ENCODE peak calls at places on chromosomes 16 and 17, in six cellular contexts. B is K562, P is IMR-90, K is stomach, G is uterus, A is prostate gland. Y is an unnamed sample.

GRCh38 chr17:4658478-4659305 is 17.2 kb upstream of the ALOX15 start:
- DNase-seq in A (no peak), B (peak), K (no peak), P (peak), G (no peak), Y (no peak)

GRCh38 chr17:70070297-70071027 is 4.6 kb upstream of the KCNJ16 start:
- DNase-seq in A (no peak), G (no peak), K (no peak), B (no peak), P (peak), Y (no peak)

GRCh38 chr16:82788919-82789318 is 162.2 kb downstream of the CDH13 start:
- DNase-seq in K (no peak), G (no peak), A (no peak), P (no peak), B (no peak), Y (no peak)

GRCh38 chr16:84820771-84821170 is 986 bp downstream of the CRISPLD2 start:
- DNase-seq in G (no peak), B (no peak), K (no peak), P (no peak), A (no peak), Y (no peak)

GRCh38 chr17:40443988-40444899 is 994 bp downstream of the IGFBP4 start:
- DNase-seq in K (no peak), B (no peak), A (no peak), G (no peak), P (peak), Y (no peak)

GRCh38 chr16:88977028-88977844 is at the start of gene CBFA2T3:
- DNase-seq in A (no peak), P (no peak), B (peak), K (peak), G (peak), Y (peak)

GRCh38 chr17:50280068-50280467 is 5.8 kb downstream of the TMEM92 start:
- DNase-seq in P (no peak), A (no peak), G (no peak), B (peak), K (no peak), Y (no peak)

GRCh38 chr17:47693667-47694017 is 319 bp upstream of the TBKBP1 start:
- DNase-seq in A (peak), K (no peak), P (no peak), B (peak), G (no peak), Y (no peak)

GRCh38 chr17:14334919-14335318 is 34.0 kb downstream of the HS3ST3B1 start:
- DNase-seq in K (no peak), B (peak), P (no peak), A (no peak), G (no peak), Y (no peak)

GRCh38 chr16:10619271-10619849 is 39.0 kb upstream of the EMP2 start:
- DNase-seq in G (no peak), B (peak), P (no peak), A (peak), K (peak), Y (peak)

GRCh38 chr16:79185681-79186080 is 414.9 kb downstream of the MAF start:
- DNase-seq in B (no peak), P (no peak), A (no peak), K (no peak), G (no peak), Y (no peak)

GRCh38 chr17:48754500-48755261 is 26.1 kb upstream of the HOXB13 start:
- DNase-seq in K (no peak), P (no peak), G (no peak), A (no peak), B (no peak), Y (no peak)

GRCh38 chr16:80175011-80175410 is 365.8 kb upstream of the DYNLRB2 start:
- DNase-seq in B (no peak), A (no peak), G (no peak), K (no peak), P (no peak), Y (no peak)

GRCh38 chr17:249236-249993 is 68.0 kb upstream of the DOC2B start:
- DNase-seq in K (peak), G (peak), P (no peak), B (no peak), A (no peak), Y (no peak)

GRCh38 chr17:70584255-70584654 is 414.9 kb downstream of the KCNJ2 start:
- DNase-seq in P (no peak), A (no peak), G (no peak), K (no peak), B (no peak), Y (no peak)

GRCh38 chr16:22206847-22207714 is 1.0 kb downstream of the EEF2K start:
- DNase-seq in A (peak), G (peak), B (peak), P (peak), K (peak), Y (peak)

GRCh38 chr17:14068542-14069250 is 608 bp upstream of the COX10 start:
- DNase-seq in G (no peak), A (no peak), B (no peak), P (no peak), K (no peak), Y (no peak)

GRCh38 chr16:10558305-10558704 is 22.1 kb downstream of the EMP2 start:
- DNase-seq in A (peak), K (peak), B (no peak), G (no peak), P (no peak), Y (no peak)

GRCh38 chr17:55722742-55723487 is at the start of gene TMEM100:
- DNase-seq in P (peak), G (peak), A (no peak), K (no peak), B (peak), Y (no peak)

GRCh38 chr16:89319883-89320716 is 102.6 kb downstream of the ZNF778 start:
- DNase-seq in A (no peak), G (no peak), K (peak), B (peak), P (peak), Y (peak)

GRCh38 chr16:84699147-84699711 is 571 bp upstream of the USP10 start:
- DNase-seq in P (no peak), K (no peak), B (no peak), G (no peak), A (no peak), Y (no peak)

GRCh38 chr17:68420065-68420847 is 37.0 kb downstream of the WIPI1 start:
- DNase-seq in A (no peak), P (no peak), G (no peak), B (no peak), K (no peak), Y (no peak)

GRCh38 chr17:68456529-68457167 is 648 bp downstream of the WIPI1 start:
- DNase-seq in G (peak), K (peak), B (no peak), A (peak), P (peak), Y (peak)

GRCh38 chr17:7742729-7743128 is 25.2 kb downstream of the DNAH2 start:
- DNase-seq in G (no peak), K (no peak), B (peak), P (no peak), A (no peak), Y (no peak)

GRCh38 chr16:30104492-30104891 is 8.5 kb upstream of the YPEL3 start:
- DNase-seq in B (no peak), G (no peak), A (no peak), K (peak), P (no peak), Y (no peak)

GRCh38 chr17:8954339-8954738 is 11.2 kb downstream of the PIK3R5 start:
- DNase-seq in P (no peak), B (no peak), A (no peak), K (peak), G (peak), Y (peak)

DNA sequence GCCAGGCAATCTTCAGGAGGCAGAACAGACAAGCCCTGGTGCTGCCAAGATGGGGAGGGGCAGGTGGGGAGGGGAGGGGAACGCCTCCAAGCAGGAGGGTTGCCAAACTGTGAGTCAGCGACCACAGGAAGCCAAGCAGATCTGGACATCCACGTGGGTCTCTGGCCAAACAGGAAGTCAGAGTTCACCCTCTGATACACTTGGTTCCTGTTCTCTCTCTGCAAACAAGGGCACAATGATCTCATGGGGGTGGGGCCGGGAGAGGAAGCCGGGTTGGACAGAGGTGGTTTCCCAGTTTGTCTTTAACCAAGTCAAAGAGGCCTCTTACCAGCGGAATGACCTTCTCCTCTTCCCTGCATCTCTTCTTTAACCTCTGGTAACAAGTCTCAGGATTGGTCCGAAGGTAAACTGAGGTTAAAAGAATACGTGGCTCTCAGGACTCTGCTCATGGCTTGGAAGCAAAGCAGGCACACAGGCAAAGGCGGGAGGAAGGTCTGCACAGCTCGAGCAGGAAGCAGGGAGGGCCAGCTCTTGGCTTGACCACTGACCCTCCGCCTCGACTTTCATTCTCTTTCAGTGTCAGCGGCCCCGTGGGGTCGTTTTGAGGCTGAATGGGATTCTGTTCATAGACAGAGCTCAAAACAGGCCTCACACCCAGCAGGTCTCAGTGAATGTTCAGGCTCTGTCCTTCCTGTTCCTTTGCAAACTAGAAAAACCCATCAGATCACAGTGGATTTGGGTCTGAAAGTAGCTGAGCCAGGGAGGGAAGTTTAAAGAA is 32.9 kb downstream of the TK2 start:
- DNase-seq in P (peak), A (peak), B (peak), K (peak), G (peak), Y (peak)
- TF ChIP-seq POLR2A in P (no peak), A (peak), B (peak), K (no peak), G (peak), Y (no peak)

GRCh38 chr17:80960797-80961452 is 30.7 kb upstream of the CHMP6 start:
- DNase-seq in K (no peak), A (no peak), G (no peak), B (no peak), P (no peak), Y (no peak)
- H3K27ac ChIP-seq in K (no peak), A (peak), G (peak), B (no peak), P (no peak), Y (no peak)

GRCh38 chr16:49723310-49723709 is 132.6 kb downstream of the ZNF423 start:
- DNase-seq in G (peak), P (no peak), A (no peak), K (no peak), B (no peak), Y (no peak)

GRCh38 chr16:49716268-49716667 is 139.6 kb downstream of the ZNF423 start:
- DNase-seq in B (no peak), K (no peak), A (no peak), P (no peak), G (no peak), Y (no peak)

GRCh38 chr16:49725651-49726050 is 130.3 kb downstream of the ZNF423 start:
- DNase-seq in A (no peak), B (no peak), P (no peak), K (no peak), G (no peak), Y (no peak)

GRCh38 chr16:49717693-49718092 is 138.2 kb downstream of the ZNF423 start:
- DNase-seq in B (no peak), K (no peak), G (no peak), P (no peak), A (no peak), Y (no peak)

GRCh38 chr16:49720225-49720624 is 135.7 kb downstream of the ZNF423 start:
- DNase-seq in B (peak), G (no peak), P (no peak), K (no peak), A (no peak), Y (no peak)
- TF ChIP-seq POLR2A in B (no peak), G (no peak), P (no peak), K (no peak), A (no peak), Y (no peak)

GRCh38 chr16:20740901-20741491 is 622 bp downstream of the THUMPD1 start:
- DNase-seq in P (peak), A (peak), K (peak), G (peak), B (peak), Y (peak)

GRCh38 chr16:20743591-20743990 is 2.0 kb upstream of the THUMPD1 start:
- DNase-seq in G (no peak), P (no peak), A (no peak), K (no peak), B (no peak), Y (no peak)

GRCh38 chr16:20744922-20745440 is 3.4 kb upstream of the THUMPD1 start:
- DNase-seq in K (no peak), P (no peak), B (peak), A (no peak), G (no peak), Y (no peak)

GRCh38 chr16:20741555-20742285 is at the start of gene THUMPD1:
- DNase-seq in K (peak), P (peak), G (peak), A (peak), B (peak), Y (peak)

GRCh38 chr16:20740007-20740883 is 1.4 kb downstream of the THUMPD1 start:
- DNase-seq in G (peak), B (no peak), A (peak), P (no peak), K (no peak), Y (no peak)
- H3K27ac ChIP-seq in G (peak), B (peak), A (peak), P (no peak), K (no peak), Y (peak)

DNA sequence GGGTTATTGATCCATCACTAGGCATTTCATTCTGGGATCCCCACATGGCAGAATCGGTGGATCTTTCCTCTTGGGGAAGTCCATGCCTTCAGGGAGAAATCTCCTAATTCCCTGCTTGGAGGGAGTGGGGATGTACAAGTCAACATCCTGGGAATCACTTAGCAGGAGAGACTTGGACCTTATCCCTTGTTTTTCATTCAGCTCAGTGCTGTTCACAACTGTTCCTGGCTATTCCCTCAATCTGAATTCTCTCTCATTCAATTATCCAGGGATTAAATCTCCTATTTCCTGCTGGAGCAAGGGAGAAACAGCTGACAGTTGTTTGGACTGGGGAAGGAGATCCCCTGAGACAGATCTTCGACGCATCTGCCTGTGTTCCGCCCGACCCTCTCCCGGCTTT is 115.6 kb upstream of the GNAO1 start:
- DNase-seq in K (no peak), G (no peak), B (no peak), A (no peak), P (no peak), Y (no peak)
- TF ChIP-seq POLR2A in K (no peak), G (no peak), B (no peak), A (no peak), P (no peak), Y (no peak)

DNA sequence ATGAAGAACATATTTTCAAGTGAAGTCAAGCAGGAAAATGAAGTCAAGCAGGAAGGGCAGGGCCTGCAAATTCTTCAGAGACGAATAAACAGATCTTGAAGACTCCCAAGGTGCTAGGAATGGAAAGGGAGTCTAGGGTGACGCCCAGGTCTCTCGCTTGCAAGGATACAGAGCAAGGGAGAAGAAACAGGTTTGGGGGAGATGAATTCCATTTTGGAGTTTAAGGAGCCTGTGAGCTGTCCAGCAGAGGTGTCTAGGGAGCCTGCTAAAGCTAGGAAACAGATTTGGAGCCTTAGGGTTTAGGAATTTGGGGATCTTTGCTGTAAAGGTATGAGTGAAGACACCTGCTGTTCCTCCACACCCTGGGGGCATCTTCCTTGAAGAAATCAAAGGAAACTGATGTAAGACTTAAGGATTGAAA is 2.0 kb upstream of the UNKL start:
- DNase-seq in G (no peak), P (no peak), A (no peak), B (no peak), K (no peak), Y (no peak)
- H3K27ac ChIP-seq in G (no peak), P (no peak), A (no peak), B (peak), K (no peak), Y (no peak)

GRCh38 chr16:3755249-3755648 is 37.9 kb upstream of the TRAP1 start:
- DNase-seq in A (no peak), G (no peak), K (no peak), P (no peak), B (no peak), Y (no peak)
- TF ChIP-seq POLR2A in A (no peak), G (no peak), K (no peak), P (no peak), B (no peak), Y (no peak)

Y was measured in heart left ventricle.